ENCODE peak calls at places on chromosomes 12 and 14, in four cellular contexts. W, F, M and V are unnamed samples.
A peak's percentile ranks its signal among the peaks of the same experiment; 100 is the strongest.

GRCh38 chr14:91225025-91225424 is 19.5 kb downstream of the GPR68 start:
- DNase-seq in F (no peak), W (no peak), M (no peak), V (no peak)

GRCh38 chr14:96090441-96091148 is 51.4 kb downstream of the C14orf132 start:
- DNase-seq in W (peak; percentile 84), M (no peak), F (peak; percentile 69), V (peak; percentile 65)

GRCh38 chr14:75259510-75259855 is 19.1 kb upstream of the FOS start:
- DNase-seq in W (no peak), F (no peak), M (no peak), V (peak; percentile 51)

GRCh38 chr12:72547593-72547992 is 275.4 kb downstream of the TRHDE start:
- DNase-seq in W (no peak), M (no peak), F (no peak), V (no peak)

GRCh38 chr12:132560421-132560830 is 50.0 kb downstream of the LRCOL1 start:
- DNase-seq in F (no peak), M (no peak), W (no peak), V (no peak)

GRCh38 chr12:65122661-65123060 is 1.6 kb upstream of the WIF1 start:
- DNase-seq in M (no peak), F (no peak), W (no peak), V (no peak)

GRCh38 chr14:91419044-91419397 is 1.4 kb upstream of the CCDC88C start:
- DNase-seq in M (no peak), F (no peak), W (no peak), V (no peak)

GRCh38 chr12:49507139-49507538 is 31.7 kb upstream of the KCNH3 start:
- DNase-seq in M (peak; percentile 76), W (no peak), F (no peak), V (no peak)

GRCh38 chr12:124420972-124421674 is 126.2 kb downstream of the RFLNA start:
- DNase-seq in W (no peak), M (no peak), F (peak; percentile 66), V (peak; percentile 88)

GRCh38 chr12:47820631-47821345 is 1.1 kb upstream of the HDAC7 start:
- DNase-seq in W (peak; percentile 97), M (peak; percentile 62), F (peak; percentile 83), V (peak; percentile 88)

GRCh38 chr14:61152851-61153364 is 128.2 kb downstream of the TMEM30B start:
- DNase-seq in M (no peak), F (no peak), W (no peak), V (no peak)

GRCh38 chr12:28223853-28224252 is 33.6 kb downstream of the CCDC91 start:
- DNase-seq in F (no peak), W (no peak), M (no peak), V (no peak)

GRCh38 chr12:69910739-69911138 is 85.7 kb downstream of the MYRFL start:
- DNase-seq in W (no peak), F (no peak), M (no peak), V (no peak)

GRCh38 chr12:34219046-34219770 is 196.9 kb downstream of the ALG10 start:
- DNase-seq in W (peak; percentile 71), M (no peak), F (no peak), V (no peak)

GRCh38 chr14:74834682-74835392 is 41.1 kb downstream of the PROX2 start:
- DNase-seq in F (no peak), W (no peak), M (no peak), V (no peak)

GRCh38 chr12:130948136-130948535 is 5.6 kb upstream of the ADGRD1 start:
- DNase-seq in F (no peak), W (no peak), M (no peak), V (no peak)

GRCh38 chr14:58541623-58542022 is 96.1 kb upstream of the DACT1 start:
- DNase-seq in M (no peak), W (no peak), F (no peak), V (no peak)

GRCh38 chr12:117100851-117101673 is 1.8 kb upstream of the TESC start:
- DNase-seq in W (no peak), M (no peak), F (no peak), V (no peak)

GRCh38 chr14:76465651-76466050 is 89.7 kb downstream of the ESRRB start:
- DNase-seq in M (no peak), F (no peak), W (no peak), V (no peak)

GRCh38 chr12:57722716-57723629 is 15.6 kb downstream of the AGAP2 start:
- DNase-seq in F (no peak), M (no peak), W (peak; percentile 68), V (no peak)

GRCh38 chr12:113684053-113684907 is 212.6 kb upstream of the LHX5 start:
- DNase-seq in F (no peak), W (no peak), M (no peak), V (no peak)

GRCh38 chr12:68081561-68081960 is 78.0 kb downstream of the IFNG start:
- DNase-seq in W (no peak), F (no peak), M (no peak), V (no peak)

GRCh38 chr14:33949051-33950037 is 1.5 kb downstream of the EGLN3 start:
- DNase-seq in F (no peak), M (no peak), W (no peak), V (no peak)

GRCh38 chr14:29529418-29529817 is 398.2 kb downstream of the PRKD1 start:
- DNase-seq in F (no peak), M (no peak), W (no peak), V (no peak)

GRCh38 chr12:52872644-52873384 is 24.0 kb upstream of the KRT78 start:
- DNase-seq in M (no peak), F (no peak), W (no peak), V (no peak)

GRCh38 chr14:61503167-61503801 is 181.9 kb downstream of the PRKCH start:
- DNase-seq in F (no peak), W (no peak), M (no peak), V (no peak)

GRCh38 chr12:80186727-80187217 is 87.4 kb downstream of the OTOGL start:
- DNase-seq in M (peak; percentile 85), W (no peak), F (peak; percentile 55), V (peak; percentile 76)

GRCh38 chr12:51139292-51139844 is 33.6 kb downstream of the TFCP2 start:
- DNase-seq in F (no peak), M (no peak), W (no peak), V (no peak)

GRCh38 chr12:78778339-78778738 is 86.2 kb upstream of the SYT1 start:
- DNase-seq in W (no peak), M (no peak), F (no peak), V (no peak)

GRCh38 chr14:29627141-29627540 is 300.5 kb downstream of the PRKD1 start:
- DNase-seq in F (no peak), W (no peak), M (no peak), V (no peak)

GRCh38 chr12:95551913-95552516 is 739 bp upstream of the USP44 start:
- DNase-seq in F (no peak), W (no peak), M (no peak), V (no peak)

GRCh38 chr12:88298761-88299242 is 156.7 kb downstream of the TMTC3 start:
- DNase-seq in F (no peak), M (peak; percentile 70), W (no peak), V (no peak)

GRCh38 chr14:20607617-20608016 is 16.4 kb upstream of the RNASE12 start:
- DNase-seq in W (no peak), M (no peak), F (no peak), V (no peak)

GRCh38 chr12:2325501-2325900 is 272.7 kb downstream of the CACNA1C start:
- DNase-seq in M (no peak), F (no peak), W (no peak), V (no peak)

GRCh38 chr12:82415402-82415801 is 57.1 kb downstream of the METTL25 start:
- DNase-seq in F (no peak), M (no peak), W (no peak), V (no peak)

GRCh38 chr12:72075401-72075800 is 136.8 kb downstream of the TPH2 start:
- DNase-seq in M (no peak), W (no peak), F (no peak), V (no peak)

GRCh38 chr14:40368314-40368713 is 936.1 kb upstream of the FBXO33 start:
- DNase-seq in F (no peak), M (no peak), W (no peak), V (no peak)

GRCh38 chr14:104063998-104064397 is 21.5 kb upstream of the ASPG start:
- DNase-seq in F (no peak), W (no peak), M (no peak), V (no peak)

DNA sequence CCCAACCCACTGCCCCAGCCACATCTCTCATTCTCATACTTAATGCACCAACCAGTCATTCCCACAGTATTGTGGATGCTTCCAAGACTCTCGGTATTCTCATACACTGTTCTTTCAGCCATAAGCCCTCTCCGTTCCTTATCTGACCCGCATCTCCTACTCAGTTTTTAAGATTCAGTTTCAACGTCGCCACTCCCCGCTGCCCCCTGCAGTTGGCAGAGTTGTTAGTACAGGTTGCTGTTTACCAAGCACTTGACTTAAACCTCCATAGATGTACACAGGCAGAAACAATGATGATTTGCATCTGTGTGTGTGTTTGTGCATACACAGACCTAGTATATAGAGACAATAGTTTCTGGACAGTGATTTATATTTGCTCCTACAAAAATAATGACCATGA is 40.2 kb downstream of the PAH start:
- DNase-seq in M (peak; percentile 13), F (no peak), W (no peak), V (no peak)
- TF ChIP-seq CTCF in M (peak; percentile 17), F (no peak), W (no peak), V (no peak)

GRCh38 chr14:84086714-84087113 is 1443.2 kb upstream of the FLRT2 start:
- DNase-seq in W (no peak), F (no peak), M (no peak), V (no peak)

GRCh38 chr14:84090837-84091236 is 1439.1 kb upstream of the FLRT2 start:
- DNase-seq in M (no peak), F (peak; percentile 31), W (no peak), V (peak; percentile 38)

GRCh38 chr14:84084056-84084590 is 1445.8 kb upstream of the FLRT2 start:
- DNase-seq in M (no peak), W (no peak), F (no peak), V (no peak)

GRCh38 chr14:84085493-84085892 is 1444.5 kb upstream of the FLRT2 start:
- DNase-seq in F (no peak), M (no peak), W (no peak), V (no peak)

GRCh38 chr14:84087986-84088531 is 1441.9 kb upstream of the FLRT2 start:
- DNase-seq in W (no peak), M (no peak), F (peak; percentile 53), V (no peak)
- TF ChIP-seq POLR2A in W (no peak), M (no peak), F (no peak), V (no peak)

GRCh38 chr12:115866909-115867525 is 410.5 kb downstream of the MED13L start:
- DNase-seq in M (no peak), W (peak; percentile 60), F (no peak), V (no peak)
- TF ChIP-seq CTCF in M (peak; percentile 38), W (no peak), F (no peak), V (no peak)

GRCh38 chr12:11719678-11720099 is 70.2 kb downstream of the ETV6 start:
- DNase-seq in F (no peak), M (no peak), W (no peak), V (peak; percentile 40)
- TF ChIP-seq POLR2A in F (no peak), M (no peak), W (no peak), V (no peak)